ENCODE peak calls at places on chromosome 10, in five cellular contexts. T is heart right ventricle, W is Peyer's patch, X is substantia nigra, Q is dorsolateral prefrontal cortex. P is an unnamed sample.

GRCh38 chr10:47058303-47058702 is 147.1 kb downstream of the PTPN20 start:
- DNase-seq in T (no peak), W (no peak), X (no peak), Q (no peak), P (no peak)

GRCh38 chr10:103776878-103777591 is 78.3 kb downstream of the SH3PXD2A start:
- DNase-seq in T (peak), W (no peak), X (no peak), Q (no peak), P (no peak)

GRCh38 chr10:839550-840205 is 91.8 kb downstream of the LARP4B start:
- DNase-seq in T (no peak), W (no peak), X (no peak), Q (no peak), P (no peak)

GRCh38 chr10:63760034-63760707 is 239.0 kb downstream of the REEP3 start:
- DNase-seq in T (no peak), W (no peak), X (no peak), Q (no peak), P (no peak)

GRCh38 chr10:58820862-58821559 is 308.3 kb downstream of the BICC1 start:
- DNase-seq in T (no peak), W (no peak), X (no peak), Q (no peak), P (no peak)

GRCh38 chr10:29084908-29085307 is 204.0 kb upstream of the LYZL1 start:
- DNase-seq in T (no peak), W (no peak), X (no peak), Q (no peak), P (no peak)

GRCh38 chr10:130935051-130935450 is 376.5 kb downstream of the TCERG1L start:
- DNase-seq in T (peak), W (no peak), X (no peak), Q (no peak), P (no peak)

GRCh38 chr10:113474756-113475155 is 78.1 kb upstream of the HABP2 start:
- DNase-seq in T (no peak), W (no peak), X (no peak), Q (no peak), P (no peak)

GRCh38 chr10:47063858-47064257 is 152.6 kb downstream of the PTPN20 start:
- DNase-seq in T (no peak), W (no peak), X (no peak), Q (no peak), P (no peak)

GRCh38 chr10:53619678-53620077 is 847.1 kb upstream of the MBL2 start:
- DNase-seq in T (no peak), W (no peak), X (no peak), Q (no peak), P (no peak)

GRCh38 chr10:12252882-12253546 is 57.0 kb downstream of the CDC123 start:
- DNase-seq in T (no peak), W (no peak), X (no peak), Q (no peak), P (no peak)

GRCh38 chr10:90589825-90590224 is 268.0 kb downstream of the HTR7 start:
- DNase-seq in T (no peak), W (no peak), X (no peak), Q (no peak), P (no peak)

GRCh38 chr10:86931872-86932271 is 25.5 kb downstream of the MMRN2 start:
- DNase-seq in T (no peak), W (no peak), X (no peak), Q (no peak), P (no peak)

GRCh38 chr10:43177588-43177987 is 39.3 kb downstream of the CSGALNACT2 start:
- DNase-seq in T (no peak), W (no peak), X (no peak), Q (no peak), P (no peak)

GRCh38 chr10:132361581-132362101 is 29.6 kb downstream of the LRRC27 start:
- DNase-seq in T (no peak), W (peak), X (no peak), Q (no peak), P (no peak)

GRCh38 chr10:24449769-24450310 is 240.9 kb downstream of the KIAA1217 start:
- DNase-seq in T (no peak), W (no peak), X (no peak), Q (no peak), P (no peak)

GRCh38 chr10:28577506-28577905 is 44.6 kb downstream of the WAC start:
- DNase-seq in T (no peak), W (no peak), X (no peak), Q (no peak), P (no peak)

GRCh38 chr10:24207781-24208611 is 942 bp upstream of the KIAA1217 start:
- DNase-seq in T (peak), W (no peak), X (no peak), Q (no peak), P (no peak)

DNA sequence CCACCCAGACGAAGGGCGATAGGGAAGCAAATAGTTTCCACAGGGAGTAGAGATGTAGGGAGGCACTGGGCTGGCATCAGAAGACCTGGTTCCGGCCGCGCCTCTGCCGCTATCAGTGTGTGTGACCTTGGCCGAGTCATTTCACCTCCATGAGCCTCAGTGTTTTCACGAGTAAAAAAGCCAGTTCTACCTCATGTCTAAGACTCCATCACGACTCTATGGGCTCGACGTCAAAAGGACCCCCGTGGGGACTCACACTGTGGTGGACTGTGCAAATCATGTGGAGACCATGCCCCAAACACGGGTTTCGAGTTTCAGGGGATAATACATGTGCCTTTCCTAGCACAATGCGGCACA is 600 bp upstream of the RAB11FIP2 start:
- DNase-seq in T (peak), W (peak), X (no peak), Q (no peak), P (no peak)
- H3K27ac ChIP-seq in T (peak), W (peak), X (peak), Q (peak), P (peak)

GRCh38 chr10:124287071-124287685 is 131.5 kb downstream of the OAT start:
- DNase-seq in T (no peak), W (peak), X (no peak), Q (no peak), P (no peak)
- H3K27ac ChIP-seq in T (no peak), W (no peak), X (no peak), Q (no peak), P (no peak)

GRCh38 chr10:3959370-3960266 is 174.6 kb upstream of the KLF6 start:
- DNase-seq in T (no peak), W (no peak), X (no peak), Q (no peak), P (no peak)

GRCh38 chr10:3963191-3963673 is 178.2 kb upstream of the KLF6 start:
- DNase-seq in T (no peak), W (peak), X (no peak), Q (no peak), P (no peak)

GRCh38 chr10:3958472-3958996 is 173.5 kb upstream of the KLF6 start:
- DNase-seq in T (no peak), W (no peak), X (no peak), Q (no peak), P (no peak)

GRCh38 chr10:3960496-3960895 is 175.5 kb upstream of the KLF6 start:
- DNase-seq in T (no peak), W (no peak), X (no peak), Q (no peak), P (no peak)

GRCh38 chr10:3961082-3961481 is 176.1 kb upstream of the KLF6 start:
- DNase-seq in T (no peak), W (no peak), X (no peak), Q (no peak), P (no peak)
- H3K27ac ChIP-seq in T (no peak), W (peak), X (no peak), Q (no peak), P (no peak)

GRCh38 chr10:101650841-101651240 is 44.1 kb downstream of the FBXW4 start:
- DNase-seq in T (no peak), W (no peak), X (no peak), Q (no peak), P (no peak)
- H3K27ac ChIP-seq in T (no peak), W (no peak), X (no peak), Q (no peak), P (no peak)

GRCh38 chr10:6348091-6348862 is 145.5 kb downstream of the PFKFB3 start:
- DNase-seq in T (peak), W (no peak), X (peak), Q (peak), P (peak)
- H3K27ac ChIP-seq in T (no peak), W (no peak), X (no peak), Q (peak), P (peak)

P was measured in caudate nucleus.